ENCODE peak calls at places on chromosomes 5 and 9, in ten cellular contexts. V, U, B, T, D, X, K, S, Y and Q are unnamed samples.

GRCh38 chr5:93594591-93595419 is 11.8 kb downstream of the NR2F1 start:
- DNase-seq in V (peak), U (no peak), B (peak), T (no peak), D (no peak), X (no peak), K (no peak), S (no peak), Y (no peak), Q (no peak)

GRCh38 chr5:77693913-77694312 is 55.4 kb upstream of the OTP start:
- DNase-seq in V (no peak), U (no peak), B (no peak), T (no peak), D (no peak), X (no peak), K (no peak), S (no peak), Y (no peak), Q (no peak)

GRCh38 chr5:61563401-61563800 is 231.3 kb downstream of the ZSWIM6 start:
- DNase-seq in V (no peak), U (peak), B (no peak), T (no peak), D (no peak), X (no peak), K (no peak), S (no peak), Y (no peak), Q (no peak)

GRCh38 chr9:91809581-91810285 is 140.3 kb downstream of the ROR2 start:
- DNase-seq in V (peak), U (peak), B (peak), T (no peak), D (peak), X (no peak), K (peak), S (no peak), Y (no peak), Q (no peak)

GRCh38 chr5:68336200-68336599 is 120.6 kb downstream of the PIK3R1 start:
- DNase-seq in V (no peak), U (no peak), B (no peak), T (no peak), D (peak), X (no peak), K (no peak), S (no peak), Y (no peak), Q (no peak)

GRCh38 chr9:132079391-132080071 is at the start of gene MED27:
- DNase-seq in V (peak), U (peak), B (peak), T (peak), D (peak), X (peak), K (peak), S (peak), Y (peak), Q (peak)

GRCh38 chr5:114648940-114649339 is 287.1 kb downstream of the KCNN2 start:
- DNase-seq in V (no peak), U (no peak), B (no peak), T (no peak), D (no peak), X (no peak), K (no peak), S (no peak), Y (no peak), Q (no peak)

GRCh38 chr9:133210202-133210532 is 1.1 kb upstream of the OBP2B start:
- DNase-seq in V (no peak), U (no peak), B (no peak), T (no peak), D (no peak), X (no peak), K (peak), S (no peak), Y (no peak), Q (no peak)

GRCh38 chr5:171149772-171150171 is 159.3 kb upstream of the TLX3 start:
- DNase-seq in V (no peak), U (no peak), B (no peak), T (no peak), D (no peak), X (no peak), K (no peak), S (no peak), Y (no peak), Q (no peak)

GRCh38 chr5:64147849-64148441 is 17.7 kb upstream of the RNF180 start:
- DNase-seq in V (peak), U (peak), B (peak), T (peak), D (peak), X (no peak), K (peak), S (peak), Y (no peak), Q (peak)

GRCh38 chr5:169577966-169578365 is 5.6 kb upstream of the SPDL1 start:
- DNase-seq in V (peak), U (peak), B (no peak), T (no peak), D (peak), X (no peak), K (no peak), S (peak), Y (no peak), Q (no peak)

GRCh38 chr9:134171316-134172197 is 7.2 kb upstream of the RNU6ATAC start:
- DNase-seq in V (peak), U (peak), B (no peak), T (no peak), D (peak), X (no peak), K (no peak), S (no peak), Y (no peak), Q (no peak)

GRCh38 chr9:618478-618877 is 223.0 kb upstream of the DMRT1 start:
- DNase-seq in V (peak), U (peak), B (no peak), T (no peak), D (peak), X (no peak), K (no peak), S (no peak), Y (no peak), Q (no peak)

GRCh38 chr5:33885679-33886078 is 6.1 kb downstream of the ADAMTS12 start:
- DNase-seq in V (no peak), U (no peak), B (no peak), T (no peak), D (no peak), X (no peak), K (no peak), S (no peak), Y (no peak), Q (no peak)

GRCh38 chr9:137294684-137295312 is 7.3 kb downstream of the NRARP start:
- DNase-seq in V (peak), U (peak), B (no peak), T (no peak), D (peak), X (no peak), K (no peak), S (no peak), Y (no peak), Q (no peak)

GRCh38 chr5:150065346-150065745 is 21.0 kb downstream of the CSF1R start:
- DNase-seq in V (peak), U (peak), B (no peak), T (no peak), D (peak), X (no peak), K (no peak), S (no peak), Y (no peak), Q (no peak)

GRCh38 chr5:15992918-15993317 is 186.7 kb downstream of the MARCHF11 start:
- DNase-seq in V (peak), U (peak), B (no peak), T (no peak), D (peak), X (no peak), K (no peak), S (no peak), Y (no peak), Q (no peak)

GRCh38 chr5:59536875-59537274 is 356.7 kb downstream of the PDE4D start:
- DNase-seq in V (no peak), U (no peak), B (no peak), T (no peak), D (no peak), X (no peak), K (no peak), S (no peak), Y (no peak), Q (no peak)

GRCh38 chr5:142753114-142753764 is 16.9 kb upstream of the ARHGAP26 start:
- DNase-seq in V (no peak), U (peak), B (no peak), T (no peak), D (peak), X (no peak), K (peak), S (no peak), Y (no peak), Q (no peak)

GRCh38 chr5:29485333-29485732 is 1708.2 kb upstream of the CDH6 start:
- DNase-seq in V (no peak), U (no peak), B (no peak), T (no peak), D (no peak), X (no peak), K (no peak), S (no peak), Y (no peak), Q (no peak)

GRCh38 chr5:75550597-75550996 is 38.9 kb downstream of the POLK start:
- DNase-seq in V (no peak), U (no peak), B (no peak), T (no peak), D (no peak), X (no peak), K (no peak), S (no peak), Y (no peak), Q (no peak)

GRCh38 chr5:400282-401215 is 42.4 kb upstream of the EXOC3 start:
- DNase-seq in V (peak), U (no peak), B (peak), T (peak), D (peak), X (no peak), K (peak), S (no peak), Y (no peak), Q (peak)

GRCh38 chr9:91037511-91038482 is 236.2 kb downstream of the SYK start:
- DNase-seq in V (peak), U (peak), B (peak), T (no peak), D (peak), X (no peak), K (peak), S (no peak), Y (no peak), Q (no peak)